ENCODE peak calls at places on chromosomes 11 and 22, in six cellular contexts. G, O, L, J, M and E are unnamed samples.

GRCh38 chr11:109864834-109865557 is 228.2 kb upstream of the ZC3H12C start:
- DNase-seq in G (peak), O (no peak), L (no peak), J (no peak), M (peak), E (no peak)

GRCh38 chr22:36546932-36547331 is 18.0 kb upstream of the EIF3D start:
- DNase-seq in G (peak), O (no peak), L (no peak), J (peak), M (no peak), E (peak)

GRCh38 chr11:32090774-32091370 is at the start of gene RCN1:
- DNase-seq in G (peak), O (peak), L (peak), J (no peak), M (no peak), E (no peak)

GRCh38 chr11:132022718-132023117 is 652.3 kb downstream of the NTM start:
- DNase-seq in G (peak), O (no peak), L (no peak), J (peak), M (peak), E (no peak)

GRCh38 chr22:37479196-37479595 is 7.0 kb downstream of the MFNG start:
- DNase-seq in G (no peak), O (no peak), L (no peak), J (no peak), M (no peak), E (no peak)

GRCh38 chr22:17954200-17954859 is 70.0 kb downstream of the MICAL3 start:
- DNase-seq in G (no peak), O (no peak), L (no peak), J (no peak), M (no peak), E (no peak)

GRCh38 chr11:65662247-65662801 is 392 bp downstream of the RELA start:
- DNase-seq in G (no peak), O (no peak), L (no peak), J (no peak), M (no peak), E (no peak)

GRCh38 chr11:7537260-7537659 is 23.5 kb downstream of the PPFIBP2 start:
- DNase-seq in G (no peak), O (no peak), L (peak), J (no peak), M (no peak), E (no peak)

GRCh38 chr11:115963170-115963569 is 459.0 kb upstream of the CADM1 start:
- DNase-seq in G (no peak), O (no peak), L (no peak), J (no peak), M (no peak), E (no peak)

GRCh38 chr11:70502677-70503076 is 104.3 kb downstream of the CTTN start:
- DNase-seq in G (no peak), O (no peak), L (no peak), J (no peak), M (no peak), E (no peak)

GRCh38 chr22:47371263-47372090 is 609.0 kb downstream of the TBC1D22A start:
- DNase-seq in G (no peak), O (no peak), L (peak), J (no peak), M (no peak), E (no peak)

GRCh38 chr11:92216789-92217188 is 7.8 kb upstream of the FAT3 start:
- DNase-seq in G (no peak), O (no peak), L (no peak), J (no peak), M (no peak), E (no peak)

GRCh38 chr22:42419328-42419881 is 12.8 kb downstream of the NFAM1 start:
- DNase-seq in G (no peak), O (no peak), L (no peak), J (no peak), M (no peak), E (no peak)

GRCh38 chr11:129960216-129961214 is 42.1 kb downstream of the PRDM10 start:
- DNase-seq in G (peak), O (no peak), L (no peak), J (peak), M (peak), E (peak)

GRCh38 chr11:99548264-99548663 is 527.5 kb downstream of the CNTN5 start:
- DNase-seq in G (no peak), O (no peak), L (no peak), J (no peak), M (no peak), E (no peak)

GRCh38 chr11:45920531-45921477 is 1.7 kb upstream of the LARGE2 start:
- DNase-seq in G (no peak), O (peak), L (no peak), J (no peak), M (no peak), E (no peak)

GRCh38 chr11:67254768-67255167 is 11.5 kb upstream of the GRK2 start:
- DNase-seq in G (no peak), O (no peak), L (peak), J (no peak), M (no peak), E (no peak)

GRCh38 chr11:32333335-32333991 is 101.9 kb downstream of the WT1 start:
- DNase-seq in G (peak), O (peak), L (peak), J (peak), M (no peak), E (no peak)

GRCh38 chr11:24134879-24135588 is 361.8 kb upstream of the LUZP2 start:
- DNase-seq in G (no peak), O (no peak), L (no peak), J (no peak), M (no peak), E (no peak)

GRCh38 chr11:44017443-44018126 is 30.2 kb upstream of the ACCSL start:
- DNase-seq in G (no peak), O (no peak), L (no peak), J (no peak), M (no peak), E (no peak)

GRCh38 chr11:36037031-36037430 is 93.2 kb downstream of the LDLRAD3 start:
- DNase-seq in G (no peak), O (peak), L (no peak), J (no peak), M (no peak), E (peak)

GRCh38 chr11:10659339-10660216 is 34.0 kb downstream of the IRAG1 start:
- DNase-seq in G (peak), O (peak), L (peak), J (peak), M (peak), E (peak)

GRCh38 chr22:42343136-42343484 is 72.7 kb upstream of the TCF20 start:
- DNase-seq in G (no peak), O (peak), L (no peak), J (no peak), M (no peak), E (no peak)

GRCh38 chr11:30488304-30488998 is 97.7 kb downstream of the MPPED2 start:
- DNase-seq in G (peak), O (no peak), L (no peak), J (peak), M (peak), E (peak)

GRCh38 chr11:2652857-2653643 is 46.7 kb downstream of the KCNQ1OT1 start:
- DNase-seq in G (no peak), O (peak), L (no peak), J (no peak), M (no peak), E (no peak)

GRCh38 chr11:127106142-127106541 is 105.6 kb upstream of the KIRREL3 start:
- DNase-seq in G (no peak), O (no peak), L (no peak), J (no peak), M (peak), E (no peak)

GRCh38 chr22:45254388-45254787 is 13.7 kb upstream of the KIAA0930 start:
- DNase-seq in G (no peak), O (no peak), L (no peak), J (no peak), M (no peak), E (no peak)

GRCh38 chr11:74672956-74673895 is 58.0 kb downstream of the CHRDL2 start:
- DNase-seq in G (peak), O (peak), L (no peak), J (peak), M (peak), E (peak)

GRCh38 chr11:70470127-70470526 is 71.8 kb downstream of the CTTN start:
- DNase-seq in G (no peak), O (no peak), L (no peak), J (no peak), M (no peak), E (no peak)

GRCh38 chr11:94793822-94794221 is 25.7 kb downstream of the AMOTL1 start:
- DNase-seq in G (no peak), O (no peak), L (no peak), J (no peak), M (no peak), E (no peak)

GRCh38 chr22:24104307-24105017 is 76.8 kb upstream of the SUSD2 start:
- DNase-seq in G (no peak), O (no peak), L (peak), J (no peak), M (no peak), E (no peak)

GRCh38 chr22:50244420-50245213 is at the start of gene TUBGCP6:
- DNase-seq in G (peak), O (peak), L (peak), J (peak), M (peak), E (peak)
- TF ChIP-seq CTCF in G (peak), O (no peak), L (peak), J (peak), M (peak), E (peak)

DNA sequence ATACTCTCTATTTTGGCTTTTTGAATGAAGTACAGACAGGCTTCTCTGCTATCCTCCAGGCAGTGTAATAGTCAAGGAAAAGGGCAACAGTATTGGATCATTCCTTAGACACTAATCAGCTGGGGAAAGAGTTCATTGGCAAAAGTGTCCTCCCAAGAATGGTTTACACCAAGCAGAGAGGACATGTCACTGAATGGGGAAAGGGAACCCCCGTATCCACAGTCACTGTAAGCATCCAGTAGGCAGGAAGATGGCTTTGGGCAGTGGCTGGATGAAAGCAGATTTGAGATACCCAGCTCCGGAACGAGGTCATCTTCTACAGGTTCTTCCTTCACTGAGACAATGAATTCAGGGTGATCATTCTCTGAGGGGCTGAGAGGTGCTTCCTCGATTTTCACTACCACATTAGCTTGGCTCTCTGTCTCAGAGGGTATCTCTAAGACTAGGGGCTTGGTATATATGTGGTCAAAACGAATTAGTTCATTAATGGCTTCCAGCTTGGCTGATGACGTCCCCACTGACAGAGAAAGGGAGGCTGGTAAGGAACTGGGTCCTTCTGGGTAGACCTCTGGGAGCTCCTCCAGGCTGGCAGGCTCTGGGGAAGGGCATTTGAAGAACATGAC is 5.2 kb downstream of the XBP1 start:
- DNase-seq in G (no peak), O (no peak), L (no peak), J (no peak), M (no peak), E (no peak)
- H3K4me3 ChIP-seq in G (no peak), O (no peak), L (no peak), J (no peak), M (no peak), E (no peak)

GRCh38 chr11:13834463-13834862 is 128.1 kb upstream of the SPON1 start:
- DNase-seq in G (no peak), O (no peak), L (no peak), J (no peak), M (no peak), E (no peak)
- TF ChIP-seq CTCF in G (peak), O (no peak), L (peak), J (peak), M (peak), E (peak)

DNA sequence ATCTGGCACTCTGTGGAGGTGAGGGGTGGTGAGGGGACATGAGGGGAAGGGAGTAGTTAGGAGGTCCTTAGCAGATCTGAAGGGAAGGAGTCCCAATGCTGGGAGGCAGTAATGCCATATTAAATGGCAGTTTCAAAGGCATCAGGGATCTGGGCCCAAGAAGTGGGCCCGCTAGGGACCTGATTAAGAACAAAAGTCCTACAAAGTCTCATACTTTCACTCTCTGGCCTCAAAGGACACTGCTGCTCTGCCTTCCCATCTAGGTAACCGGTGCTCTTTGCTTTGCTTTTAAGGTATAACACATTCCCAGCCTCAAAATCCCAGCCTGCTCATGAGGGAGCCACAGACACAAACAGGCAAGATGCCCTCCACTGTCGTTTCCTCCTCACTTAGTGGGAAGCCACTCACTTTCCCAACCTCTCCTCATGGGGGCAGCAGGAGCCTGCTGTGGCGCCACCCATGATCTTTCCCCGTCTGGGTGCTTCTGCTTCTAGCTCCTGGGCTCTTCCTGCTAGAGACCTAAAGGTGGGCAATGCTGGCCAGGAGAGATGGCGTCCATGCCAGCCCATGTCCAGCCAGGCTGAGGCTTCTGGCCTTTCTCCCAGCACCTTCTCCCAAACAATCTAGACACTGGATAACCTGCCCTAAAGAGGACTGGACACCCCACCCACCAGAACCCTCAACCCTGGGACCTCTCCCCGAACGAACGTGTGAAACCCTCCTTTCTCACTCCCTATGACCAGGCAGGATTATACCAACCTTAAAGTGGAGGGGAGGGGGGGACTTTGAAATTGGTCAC is 68.3 kb downstream of the PLEKHA7 start:
- DNase-seq in G (no peak), O (peak), L (no peak), J (peak), M (peak), E (no peak)
- H3K4me3 ChIP-seq in G (no peak), O (no peak), L (no peak), J (no peak), M (no peak), E (no peak)

GRCh38 chr11:19013181-19013857 is 47.2 kb downstream of the MRGPRX2 start:
- DNase-seq in G (no peak), O (no peak), L (no peak), J (no peak), M (no peak), E (no peak)
- TF ChIP-seq CTCF in G (peak), O (no peak), L (no peak), J (no peak), M (no peak), E (no peak)

DNA sequence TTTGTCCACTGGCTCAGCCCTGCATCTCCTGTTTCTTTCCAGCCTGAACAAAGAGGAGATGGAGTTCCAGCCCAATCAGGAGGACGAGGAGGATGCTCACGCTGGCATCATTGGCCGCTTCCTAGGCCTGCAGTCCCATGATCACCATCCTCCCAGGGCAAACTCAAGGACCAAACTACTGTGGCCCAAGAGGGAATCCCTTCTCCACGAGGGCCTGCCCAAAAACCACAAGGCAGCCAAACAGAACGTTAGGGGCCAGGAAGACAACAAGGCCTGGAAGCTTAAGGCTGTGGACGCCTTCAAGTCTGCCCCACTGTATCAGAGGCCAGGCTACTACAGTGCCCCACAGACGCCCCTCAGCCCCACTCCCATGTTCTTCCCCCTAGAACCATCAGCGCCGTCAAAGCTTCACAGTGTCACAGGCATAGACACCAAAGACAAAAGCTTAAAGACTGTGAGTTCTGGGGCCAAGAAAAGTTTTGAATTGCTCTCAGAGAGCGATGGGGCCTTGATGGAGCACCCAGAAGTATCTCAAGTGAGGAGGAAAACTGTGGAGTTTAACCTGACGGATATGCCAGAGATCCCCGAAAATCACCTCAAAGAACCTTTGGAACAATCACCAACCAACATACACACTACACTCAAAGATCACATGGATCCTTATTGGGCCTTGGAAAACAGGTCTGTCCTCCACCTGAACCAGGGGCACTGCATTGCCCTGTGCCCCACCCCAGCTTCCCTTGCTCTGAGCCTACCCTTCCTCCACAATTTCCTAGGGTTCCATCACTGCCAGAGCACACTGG is 5.0 kb downstream of the FTH1 start:
- DNase-seq in G (no peak), O (peak), L (no peak), J (no peak), M (no peak), E (no peak)
- H3K4me3 ChIP-seq in G (no peak), O (no peak), L (no peak), J (no peak), M (no peak), E (no peak)

GRCh38 chr11:8650401-8650990 is 32.0 kb downstream of the TRIM66 start:
- DNase-seq in G (no peak), O (no peak), L (no peak), J (no peak), M (no peak), E (no peak)

GRCh38 chr11:8646873-8647272 is 35.6 kb downstream of the TRIM66 start:
- DNase-seq in G (no peak), O (no peak), L (no peak), J (no peak), M (no peak), E (no peak)

GRCh38 chr11:8652140-8652539 is 30.3 kb downstream of the TRIM66 start:
- DNase-seq in G (peak), O (no peak), L (no peak), J (peak), M (peak), E (peak)

GRCh38 chr11:8654503-8654902 is 28.0 kb downstream of the TRIM66 start:
- DNase-seq in G (no peak), O (no peak), L (no peak), J (no peak), M (no peak), E (no peak)

DNA sequence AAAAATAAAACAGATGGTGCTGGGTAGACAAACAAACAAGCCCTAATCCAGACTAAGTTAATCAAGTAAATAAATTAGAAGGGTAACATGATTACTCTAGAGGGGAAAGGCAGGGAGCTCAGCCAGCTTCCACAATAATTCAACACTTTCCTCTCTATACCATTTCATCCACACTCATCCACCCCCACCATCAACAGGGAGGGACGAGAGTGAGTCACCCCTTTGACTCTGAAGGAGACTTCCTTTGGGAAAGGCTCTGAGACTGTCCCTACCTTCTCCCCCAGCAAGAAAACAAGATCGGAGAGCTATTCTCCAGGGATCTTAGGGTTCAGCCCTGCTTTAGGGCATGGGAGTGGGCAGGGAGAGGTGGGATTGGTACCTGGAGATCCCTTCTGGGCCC is 33.1 kb downstream of the TRIM66 start:
- DNase-seq in G (peak), O (no peak), L (no peak), J (no peak), M (no peak), E (no peak)
- TF ChIP-seq CTCF in G (no peak), O (no peak), L (no peak), J (no peak), M (no peak), E (no peak)